ENCODE peak calls at places on chromosomes 5 and 9, in eight cellular contexts. R is esophagus squamous epithelium, Y is heart right ventricle, P is ovary, T is heart left ventricle, E is WERI-Rb-1, U is BJ, L is brain microvascular endothelial cell. F is an unnamed sample.

GRCh38 chr5:78501411-78502338 is 141.3 kb downstream of the SCAMP1 start:
- DNase-seq in L (no peak), R (no peak), T (no peak), U (no peak), Y (no peak), E (no peak), P (no peak), F (no peak)

GRCh38 chr9:37342493-37342892 is 80.0 kb upstream of the GRHPR start:
- DNase-seq in R (no peak), U (no peak), L (no peak), Y (no peak), E (no peak), T (no peak), P (no peak), F (no peak)

GRCh38 chr9:99056876-99057664 is 47.8 kb upstream of the TGFBR1 start:
- DNase-seq in T (no peak), R (no peak), P (no peak), Y (no peak), U (peak; percentile 53), E (no peak), L (peak; percentile 89), F (no peak)

GRCh38 chr9:124122813-124123462 is 111.4 kb downstream of the LHX2 start:
- DNase-seq in Y (no peak), L (no peak), P (no peak), T (no peak), E (peak; percentile 34), R (no peak), U (peak; percentile 23), F (no peak)

GRCh38 chr9:107707419-107707837 is 217.9 kb upstream of the KLF4 start:
- DNase-seq in R (no peak), E (no peak), Y (no peak), T (no peak), P (no peak), L (peak; percentile 97), U (peak; percentile 71), F (no peak)

GRCh38 chr5:80672140-80672736 is 17.5 kb upstream of the DHFR start:
- DNase-seq in E (peak; percentile 71), Y (peak; percentile 58), P (peak; percentile 74), L (peak; percentile 57), R (no peak), U (no peak), T (peak; percentile 54), F (peak; percentile 80)

GRCh38 chr5:130141689-130142320 is 237.5 kb downstream of the CHSY3 start:
- DNase-seq in L (peak; percentile 42), T (no peak), E (peak; percentile 66), R (no peak), Y (peak; percentile 6), U (no peak), P (no peak), F (no peak)

GRCh38 chr9:128034821-128035764 is 32.0 kb downstream of the NAIF1 start:
- DNase-seq in P (peak; percentile 77), U (no peak), R (no peak), Y (peak; percentile 71), E (peak; percentile 90), L (peak; percentile 54), T (peak; percentile 66), F (peak; percentile 83)

GRCh38 chr5:127567026-127567768 is 49.8 kb downstream of the PRRC1 start:
- DNase-seq in Y (no peak), L (no peak), E (no peak), R (no peak), T (no peak), U (no peak), P (no peak), F (no peak)

GRCh38 chr5:128965011-128965637 is at the start of gene SLC27A6:
- DNase-seq in E (peak; percentile 76), L (no peak), P (peak; percentile 28), T (peak; percentile 32), U (no peak), R (no peak), Y (peak; percentile 30), F (no peak)

GRCh38 chr5:34012791-34013190 is 4.9 kb upstream of the AMACR start:
- DNase-seq in L (no peak), P (peak; percentile 41), R (no peak), Y (no peak), U (no peak), E (no peak), T (no peak), F (no peak)

GRCh38 chr5:151036556-151036955 is 16.2 kb downstream of the GPX3 start:
- DNase-seq in U (no peak), P (no peak), T (no peak), Y (no peak), L (no peak), R (no peak), E (peak; percentile 89), F (no peak)

GRCh38 chr5:6576861-6577501 is 55.9 kb downstream of the NSUN2 start:
- DNase-seq in T (no peak), R (no peak), U (peak; percentile 20), L (peak; percentile 64), E (peak; percentile 74), P (no peak), Y (no peak), F (peak; percentile 59)

GRCh38 chr5:82734291-82734690 is 342.9 kb downstream of the TMEM167A start:
- DNase-seq in T (no peak), U (no peak), R (no peak), L (no peak), E (no peak), Y (no peak), P (no peak), F (no peak)

GRCh38 chr5:116806879-116807278 is 232.3 kb upstream of the SEMA6A start:
- DNase-seq in T (no peak), Y (no peak), E (no peak), P (no peak), L (no peak), U (no peak), R (no peak), F (no peak)

GRCh38 chr9:70081120-70081495 is 37.5 kb downstream of the MAMDC2 start:
- DNase-seq in L (peak; percentile 59), U (peak; percentile 41), Y (peak; percentile 24), P (no peak), R (no peak), T (peak; percentile 24), E (peak; percentile 67), F (no peak)

GRCh38 chr5:31767335-31768031 is 128.6 kb downstream of the PDZD2 start:
- DNase-seq in E (no peak), R (no peak), L (no peak), P (no peak), T (no peak), Y (no peak), U (no peak), F (no peak)

GRCh38 chr5:122835681-122836080 is 9.7 kb upstream of the SNX24 start:
- DNase-seq in L (no peak), P (no peak), T (no peak), U (no peak), E (no peak), Y (no peak), R (no peak), F (no peak)

GRCh38 chr9:87238545-87238944 is 259.1 kb upstream of the DAPK1 start:
- DNase-seq in R (no peak), P (no peak), E (no peak), L (peak; percentile 4), U (no peak), T (no peak), Y (no peak), F (no peak)

GRCh38 chr5:141709704-141710267 is 27.8 kb upstream of the ARAP3 start:
- DNase-seq in L (no peak), R (no peak), Y (no peak), T (no peak), E (no peak), P (no peak), U (no peak), F (no peak)

GRCh38 chr5:143403607-143404415 is at the start of gene NR3C1:
- DNase-seq in E (peak; percentile 72), U (no peak), P (peak; percentile 85), Y (peak; percentile 88), L (peak; percentile 72), R (peak; percentile 56), T (peak; percentile 92), F (peak; percentile 86)
- H3K4me3 ChIP-seq in E (peak within 1 kb of the TSS; percentile 91), U (peak within 1 kb of the TSS; percentile 89), P (peak within 1 kb of the TSS; percentile 86), Y (peak within 1 kb of the TSS; percentile 65), L (peak within 1 kb of the TSS; percentile 80), R (peak within 1 kb of the TSS; percentile 76), T (peak within 1 kb of the TSS; percentile 89), F (peak within 1 kb of the TSS; percentile 82)

GRCh38 chr5:172350212-172351181 is 66.9 kb upstream of the UBTD2 start:
- DNase-seq in P (no peak), E (peak; percentile 91), Y (no peak), L (no peak), U (no peak), R (no peak), T (no peak), F (no peak)
- H3K36me3 ChIP-seq in P (no peaks in the 10 kb centered on the region), E (no peaks in the 10 kb centered on the region), Y (no peaks in the 10 kb centered on the region), L (peaks cover 68% of the 10 kb centered on the region), U (peaks cover 39% of the 10 kb centered on the region), R (peaks cover 26% of the 10 kb centered on the region), T (no peaks in the 10 kb centered on the region), F (peaks cover 13% of the 10 kb centered on the region)

GRCh38 chr9:111481885-111482636 is 2.1 kb downstream of the ECPAS start:
- DNase-seq in R (no peak), U (peak; percentile 28), E (no peak), Y (no peak), P (no peak), T (no peak), L (peak; percentile 23), F (no peak)

GRCh38 chr9:111484564-111484878 is 338 bp upstream of the ECPAS start:
- DNase-seq in R (no peak), T (no peak), E (no peak), L (no peak), Y (no peak), U (no peak), P (no peak), F (no peak)

GRCh38 chr9:111482656-111483418 is 1.3 kb downstream of the ECPAS start:
- DNase-seq in R (peak; percentile 31), P (peak; percentile 79), T (peak; percentile 81), L (peak; percentile 55), E (peak; percentile 79), U (no peak), Y (peak; percentile 75), F (peak; percentile 75)

GRCh38 chr9:111483419-111483861 is 743 bp downstream of the ECPAS start:
- DNase-seq in R (peak; percentile 31), U (no peak), L (no peak), T (peak; percentile 60), E (peak; percentile 68), P (peak; percentile 57), Y (peak; percentile 39), F (no peak)

GRCh38 chr9:111483862-111484563 is at the start of gene ECPAS:
- DNase-seq in U (peak; percentile 30), L (peak; percentile 66), Y (peak; percentile 69), E (peak; percentile 90), T (peak; percentile 80), R (peak; percentile 17), P (peak; percentile 77), F (peak; percentile 82)
- TF ChIP-seq CTCF in U (no peak), L (no peak), Y (no peak), E (no peak), T (peak; percentile 11), R (peak; percentile 26), P (no peak), F (no peak)

DNA sequence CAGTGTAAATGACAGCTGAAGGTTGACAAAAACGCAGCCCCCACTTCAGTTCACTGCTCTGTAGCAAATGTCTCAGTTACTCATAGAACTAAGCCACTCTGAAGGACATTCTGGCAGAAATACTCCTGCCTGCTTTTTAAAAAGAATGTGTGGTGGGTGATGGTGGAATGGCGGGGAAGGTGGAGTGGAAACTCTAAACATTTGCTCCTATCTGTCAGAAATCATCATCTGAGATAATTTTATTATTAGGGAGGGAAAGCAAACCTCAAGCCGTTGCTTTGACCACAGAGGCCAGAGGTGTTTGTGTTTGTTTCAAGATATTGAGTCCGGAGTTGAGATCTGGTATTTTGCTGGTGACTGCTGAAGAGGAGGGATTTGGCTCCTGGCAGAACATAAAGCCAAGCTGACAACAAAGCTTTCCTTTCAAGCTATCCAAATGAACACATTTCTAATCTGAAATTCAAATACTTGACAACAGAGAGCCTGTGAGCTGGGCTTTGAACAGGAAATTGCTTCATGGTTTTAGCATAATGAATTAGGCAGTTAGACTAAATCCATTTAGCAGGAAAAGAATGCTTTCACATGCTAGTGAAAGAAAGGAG is 362.7 kb downstream of the CSNK1G3 start:
- DNase-seq in E (no peak), P (no peak), Y (peak; percentile 14), R (no peak), L (peak; percentile 49), U (no peak), T (no peak), F (no peak)
- H3K4me3 ChIP-seq in E (no peak overlapping the region), P (no peak overlapping the region), Y (no peak overlapping the region), R (no peak overlapping the region), L (no peak overlapping the region), U (no peak overlapping the region), T (no peak overlapping the region), F (no peak overlapping the region)